ENCODE peak calls at places on chromosomes 13 and 19, in five cellular contexts. O is A549, I is left lung, X is heart right ventricle, V is K562. Z is an unnamed sample.

GRCh38 chr13:26019881-26020535 is 31.8 kb downstream of the SHISA2 start:
- ATAC-seq in O (no peak), I (no peak), X (no peak), V (no peak), Z (no peak)

GRCh38 chr13:30394798-30395191 is 27.5 kb upstream of the UBE2L5 start:
- ATAC-seq in O (peak; percentile 63), I (peak; percentile 24), X (peak; percentile 48), V (no peak), Z (no peak)

GRCh38 chr19:58000677-58001076 is 1.9 kb downstream of the ZNF606 start:
- ATAC-seq in O (no peak), I (no peak), X (no peak), V (no peak), Z (no peak)

GRCh38 chr13:72218966-72219365 is 352.0 kb upstream of the DACH1 start:
- ATAC-seq in O (no peak), I (no peak), X (no peak), V (no peak), Z (no peak)

GRCh38 chr13:94251801-94252200 is 227.7 kb downstream of the DCT start:
- ATAC-seq in O (no peak), I (no peak), X (no peak), V (no peak), Z (no peak)

GRCh38 chr19:18479964-18480723 is 41.7 kb downstream of the ELL start:
- ATAC-seq in O (no peak), I (peak; percentile 73), X (peak; percentile 68), V (no peak), Z (peak; percentile 92)

GRCh38 chr19:3478409-3479176 is 1.7 kb downstream of the SMIM24 start:
- ATAC-seq in O (peak; percentile 4), I (no peak), X (no peak), V (no peak), Z (no peak)

GRCh38 chr19:55376381-55376933 is at the start of gene TMEM190:
- ATAC-seq in O (peak; percentile 2), I (peak; percentile 17), X (no peak), V (peak; percentile 59), Z (no peak)

GRCh38 chr13:19817106-19817505 is 34.4 kb upstream of the PSPC1 start:
- ATAC-seq in O (no peak), I (no peak), X (no peak), V (no peak), Z (no peak)

GRCh38 chr19:3545669-3546034 is 6.7 kb downstream of the TEKTIP1 start:
- ATAC-seq in O (peak; percentile 2), I (no peak), X (no peak), V (no peak), Z (no peak)

GRCh38 chr13:73809561-73809960 is 324.6 kb downstream of the KLF12 start:
- ATAC-seq in O (no peak), I (no peak), X (no peak), V (no peak), Z (no peak)

GRCh38 chr19:11434703-11435056 is 241 bp downstream of the ODAD3 start:
- ATAC-seq in O (peak; percentile 63), I (no peak), X (peak; percentile 9), V (peak; percentile 10), Z (no peak)

GRCh38 chr19:49553451-49554271 is 25.9 kb downstream of the RCN3 start:
- ATAC-seq in O (peak; percentile 21), I (no peak), X (no peak), V (no peak), Z (no peak)
- H3K4me3 ChIP-seq in O (no peak overlapping the region), I (no peak overlapping the region), X (no peak overlapping the region), V (no peak overlapping the region), Z (no peak overlapping the region)

GRCh38 chr19:33687761-33688656 is 66.3 kb downstream of the CHST8 start:
- ATAC-seq in O (peak; percentile 3), I (no peak), X (no peak), V (no peak), Z (no peak)
- H3K4me3 ChIP-seq in O (no peak overlapping the region), I (no peak overlapping the region), X (no peak overlapping the region), V (no peak overlapping the region), Z (no peak overlapping the region)

DNA sequence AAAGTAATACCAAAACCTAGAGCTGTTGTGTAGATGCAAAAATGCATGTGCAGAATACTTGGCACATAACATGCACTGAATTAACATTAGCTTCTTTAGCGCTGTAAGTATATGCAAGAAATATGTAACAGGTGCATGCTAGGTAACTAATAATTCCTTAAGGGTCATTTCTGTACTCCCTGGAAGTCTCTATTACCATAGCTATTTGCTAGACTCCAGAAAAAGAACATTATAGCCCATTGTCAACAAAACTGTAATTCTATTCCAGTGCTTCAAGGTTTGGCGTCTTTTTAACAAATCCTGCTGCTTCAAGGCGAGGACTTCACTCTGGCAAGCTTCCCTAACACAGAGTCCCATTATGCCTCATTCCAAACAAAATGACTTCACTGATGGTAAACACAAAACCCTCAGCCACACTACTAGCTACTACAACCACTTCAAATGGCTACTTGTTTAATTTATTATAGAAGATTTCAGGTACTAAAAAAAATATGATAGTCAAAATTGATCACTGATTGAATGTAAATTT is 32.7 kb downstream of the ELF1 start:
- ATAC-seq in O (peak; percentile 68), I (peak; percentile 78), X (no peak), V (no peak), Z (no peak)
- H3K4me3 ChIP-seq in O (no peak overlapping the region), I (no peak overlapping the region), X (peak overlapping the region; percentile 37), V (no peak overlapping the region), Z (no peak overlapping the region)

GRCh38 chr13:104614746-104615145 is 1548.5 kb upstream of the SLC10A2 start:
- ATAC-seq in O (no peak), I (no peak), X (no peak), V (no peak), Z (no peak)
- H3K4me3 ChIP-seq in O (no peak overlapping the region), I (no peak overlapping the region), X (no peak overlapping the region), V (no peak overlapping the region), Z (no peak overlapping the region)

Z was measured in gastroesophageal sphincter.